ENCODE peak calls at places on chromosomes 3 and 15, in ten cellular contexts. S is activated T-cell treated with anti-CD3 and anti-CD28 coated beads for 48 hours; X is stimulated activated naive CD8-positive, alpha-beta T cell treated with anti-CD3 and anti-CD28 coated beads, Interleukin-15, amount 100 ng/mL, for 72 hours; W is GM12865; B is tibial nerve; J is iPS DF 6.9; U is NCI-H2029 treated with DMSO at 0.1 percent for 48 hours; D is NCI-H69; E is HT-29; H is activated CD4-positive, alpha-beta T cell treated with anti-CD3 and anti-CD28 coated beads, Interleukin-2, amount 50 U/mL, for 48 hours. F is an unnamed sample.
A peak's percentile ranks its signal among the peaks of the same experiment; 100 is the strongest.

GRCh38 chr3:130242850-130243569 is 102.5 kb upstream of the COL6A5 start:
- DNase-seq in S (no peak), X (no peak), W (peak; percentile 37), B (no peak), J (no peak), U (no peak), D (no peak), E (peak; percentile 39), H (no peak), F (no peak)

GRCh38 chr3:149908558-149908957 is 62.1 kb downstream of the PFN2 start:
- DNase-seq in S (no peak), X (no peak), W (no peak), B (no peak), J (no peak), U (no peak), D (peak; percentile 82), E (no peak), H (no peak), F (no peak)

GRCh38 chr15:101448336-101448735 is 41.2 kb downstream of the PCSK6 start:
- DNase-seq in S (no peak), X (no peak), W (no peak), B (no peak), J (no peak), U (no peak), D (no peak), E (no peak), H (no peak), F (no peak)

GRCh38 chr15:90262426-90262825 is 3.0 kb upstream of the NGRN start:
- DNase-seq in S (no peak), X (no peak), W (no peak), B (no peak), J (no peak), U (no peak), D (no peak), E (no peak), H (no peak), F (no peak)

GRCh38 chr3:72338942-72339749 is 509.1 kb downstream of the SHQ1 start:
- DNase-seq in S (peak; percentile 70), X (peak; percentile 45), W (peak; percentile 47), B (no peak), J (no peak), U (no peak), D (peak; percentile 67), E (peak; percentile 41), H (peak; percentile 75), F (no peak)

GRCh38 chr3:13032206-13032605 is 41.0 kb downstream of the IQSEC1 start:
- DNase-seq in S (no peak), X (no peak), W (no peak), B (no peak), J (no peak), U (no peak), D (no peak), E (no peak), H (no peak), F (no peak)

GRCh38 chr3:58532794-58533220 is 4.2 kb downstream of the ACOX2 start:
- DNase-seq in S (peak; percentile 83), X (peak; percentile 80), W (peak; percentile 81), B (peak; percentile 44), J (peak; percentile 45), U (peak; percentile 2), D (peak; percentile 76), E (peak; percentile 61), H (peak; percentile 87), F (no peak)

GRCh38 chr15:31283046-31283445 is 43.6 kb upstream of the KLF13 start:
- DNase-seq in S (no peak), X (no peak), W (no peak), B (no peak), J (no peak), U (no peak), D (no peak), E (no peak), H (no peak), F (no peak)

GRCh38 chr3:153182894-153183293 is 20.9 kb downstream of the RAP2B start:
- DNase-seq in S (no peak), X (no peak), W (no peak), B (no peak), J (no peak), U (no peak), D (no peak), E (no peak), H (no peak), F (no peak)

GRCh38 chr3:118628704-118629341 is 405.8 kb downstream of the IGSF11 start:
- DNase-seq in S (peak; percentile 10), X (peak; percentile 14), W (peak; percentile 84), B (peak; percentile 19), J (peak; percentile 83), U (peak; percentile 80), D (peak; percentile 22), E (peak; percentile 91), H (peak; percentile 48), F (peak; percentile 60)